ENCODE peak calls at places on chromosomes 13 and 19, in five cellular contexts. One of them, this sample, is unnamed.

GRCh38 chr13:76210262-76210661 is 574.1 kb downstream of the LMO7 start:
- DNase-seq in cardiac fibroblast: peak; percentile 2
- DNase-seq in H9: no peak
- DNase-seq in heart right ventricle: peak; percentile 31
- DNase-seq in colonic mucosa: no peak
- DNase-seq in this sample: no peak

GRCh38 chr13:94678845-94679244 is 33.5 kb downstream of the SOX21 start:
- DNase-seq in heart right ventricle: no peak
- DNase-seq in cardiac fibroblast: no peak
- DNase-seq in colonic mucosa: no peak
- DNase-seq in H9: no peak
- DNase-seq in this sample: no peak

GRCh38 chr19:8517551-8518442 is 3.8 kb upstream of the ZNF414 start:
- DNase-seq in H9: no peak
- DNase-seq in colonic mucosa: no peak
- DNase-seq in heart right ventricle: no peak
- DNase-seq in cardiac fibroblast: peak; percentile 84
- DNase-seq in this sample: no peak

GRCh38 chr13:37138169-37138568 is 32.7 kb upstream of the CSNK1A1L start:
- DNase-seq in colonic mucosa: no peak
- DNase-seq in heart right ventricle: no peak
- DNase-seq in H9: peak; percentile 43
- DNase-seq in cardiac fibroblast: peak; percentile 41
- DNase-seq in this sample: no peak

GRCh38 chr13:107329991-107330390 is 762.1 kb upstream of the ARGLU1 start:
- DNase-seq in colonic mucosa: no peak
- DNase-seq in H9: no peak
- DNase-seq in cardiac fibroblast: no peak
- DNase-seq in heart right ventricle: no peak
- DNase-seq in this sample: no peak

GRCh38 chr13:74200081-74200480 is 65.9 kb upstream of the KLF12 start:
- DNase-seq in heart right ventricle: no peak
- DNase-seq in colonic mucosa: no peak
- DNase-seq in cardiac fibroblast: no peak
- DNase-seq in H9: no peak
- DNase-seq in this sample: no peak

GRCh38 chr19:40143612-40144011 is 47.6 kb upstream of the MAP3K10 start:
- DNase-seq in colonic mucosa: no peak
- DNase-seq in heart right ventricle: peak; percentile 20
- DNase-seq in cardiac fibroblast: no peak
- DNase-seq in H9: no peak
- DNase-seq in this sample: no peak

GRCh38 chr19:49952475-49952829 is 8.5 kb downstream of the SIGLEC11 start:
- DNase-seq in colonic mucosa: no peak
- DNase-seq in heart right ventricle: no peak
- DNase-seq in cardiac fibroblast: no peak
- DNase-seq in H9: no peak
- DNase-seq in this sample: no peak

GRCh38 chr13:24167666-24168391 is 7.3 kb downstream of the SPATA13 start:
- DNase-seq in colonic mucosa: no peak
- DNase-seq in H9: no peak
- DNase-seq in heart right ventricle: no peak
- DNase-seq in cardiac fibroblast: no peak
- DNase-seq in this sample: no peak

GRCh38 chr19:38912600-38913514 is 871 bp upstream of the CCER2 start:
- DNase-seq in cardiac fibroblast: no peak
- DNase-seq in heart right ventricle: no peak
- DNase-seq in colonic mucosa: no peak
- DNase-seq in H9: no peak
- DNase-seq in this sample: no peak

GRCh38 chr19:36605101-36605838 is at the start of gene ZNF382:
- DNase-seq in heart right ventricle: peak; percentile 87
- DNase-seq in cardiac fibroblast: peak; percentile 69
- DNase-seq in H9: peak; percentile 64
- DNase-seq in colonic mucosa: peak; percentile 63
- DNase-seq in this sample: peak; percentile 93

GRCh38 chr19:38666662-38667448 is 19.4 kb downstream of the ACTN4 start:
- DNase-seq in colonic mucosa: no peak
- DNase-seq in H9: no peak
- DNase-seq in cardiac fibroblast: peak; percentile 85
- DNase-seq in heart right ventricle: no peak
- DNase-seq in this sample: no peak

GRCh38 chr13:99812611-99813010 is 159.0 kb downstream of the ZIC5 start:
- DNase-seq in heart right ventricle: no peak
- DNase-seq in cardiac fibroblast: no peak
- DNase-seq in H9: no peak
- DNase-seq in colonic mucosa: no peak
- DNase-seq in this sample: no peak

GRCh38 chr13:110938662-110939421 is 24.0 kb upstream of the ANKRD10 start:
- DNase-seq in colonic mucosa: no peak
- DNase-seq in H9: no peak
- DNase-seq in cardiac fibroblast: no peak
- DNase-seq in heart right ventricle: no peak
- DNase-seq in this sample: no peak

GRCh38 chr13:21243045-21243842 is 66.8 kb downstream of the MRPL57 start:
- DNase-seq in cardiac fibroblast: no peak
- DNase-seq in heart right ventricle: no peak
- DNase-seq in colonic mucosa: no peak
- DNase-seq in H9: no peak
- DNase-seq in this sample: no peak

GRCh38 chr13:74767031-74767430 is 632.8 kb upstream of the KLF12 start:
- DNase-seq in cardiac fibroblast: peak; percentile 75
- DNase-seq in colonic mucosa: no peak
- DNase-seq in H9: no peak
- DNase-seq in heart right ventricle: no peak
- DNase-seq in this sample: no peak

GRCh38 chr13:111461445-111462149 is 141.2 kb downstream of the TEX29 start:
- DNase-seq in H9: no peak
- DNase-seq in cardiac fibroblast: no peak
- DNase-seq in colonic mucosa: no peak
- DNase-seq in heart right ventricle: no peak
- DNase-seq in this sample: no peak

GRCh38 chr19:35040826-35041547 is 534 bp upstream of the HPN start:
- DNase-seq in heart right ventricle: peak; percentile 93
- DNase-seq in cardiac fibroblast: peak; percentile 80
- DNase-seq in H9: peak; percentile 87
- DNase-seq in colonic mucosa: peak; percentile 82
- DNase-seq in this sample: peak; percentile 63

GRCh38 chr19:53365899-53366493 is 491 bp downstream of the ZNF525 start:
- DNase-seq in cardiac fibroblast: peak; percentile 17
- DNase-seq in H9: no peak
- DNase-seq in colonic mucosa: peak; percentile 44
- DNase-seq in heart right ventricle: peak; percentile 24
- DNase-seq in this sample: peak; percentile 41

GRCh38 chr19:53365134-53365898 is at the start of gene ZNF525:
- DNase-seq in H9: peak; percentile 94
- DNase-seq in cardiac fibroblast: peak; percentile 80
- DNase-seq in colonic mucosa: peak; percentile 96
- DNase-seq in heart right ventricle: peak; percentile 91
- DNase-seq in this sample: peak; percentile 94
- TF ChIP-seq CTCF in H9: peak; percentile 42
- TF ChIP-seq CTCF in cardiac fibroblast: no peak
- TF ChIP-seq CTCF in colonic mucosa: peak; percentile 49
- TF ChIP-seq CTCF in heart right ventricle: peak; percentile 35
- TF ChIP-seq CTCF in this sample: peak; percentile 66

GRCh38 chr19:13053761-13054604 is 48.7 kb downstream of the LYL1 start:
- DNase-seq in cardiac fibroblast: peak; percentile 98
- DNase-seq in heart right ventricle: peak; percentile 93
- DNase-seq in colonic mucosa: peak; percentile 70
- DNase-seq in H9: no peak
- DNase-seq in this sample: peak; percentile 44

GRCh38 chr19:13052447-13053232 is 50.0 kb downstream of the LYL1 start:
- DNase-seq in H9: no peak
- DNase-seq in heart right ventricle: no peak
- DNase-seq in colonic mucosa: no peak
- DNase-seq in cardiac fibroblast: no peak
- DNase-seq in this sample: no peak

GRCh38 chr19:13054605-13055212 is 47.9 kb downstream of the LYL1 start:
- DNase-seq in H9: no peak
- DNase-seq in cardiac fibroblast: no peak
- DNase-seq in heart right ventricle: no peak
- DNase-seq in colonic mucosa: no peak
- DNase-seq in this sample: no peak

GRCh38 chr19:13051581-13052165 is 51.0 kb downstream of the LYL1 start:
- DNase-seq in colonic mucosa: peak; percentile 84
- DNase-seq in H9: peak; percentile 89
- DNase-seq in cardiac fibroblast: peak; percentile 52
- DNase-seq in heart right ventricle: peak; percentile 67
- DNase-seq in this sample: peak; percentile 83

DNA sequence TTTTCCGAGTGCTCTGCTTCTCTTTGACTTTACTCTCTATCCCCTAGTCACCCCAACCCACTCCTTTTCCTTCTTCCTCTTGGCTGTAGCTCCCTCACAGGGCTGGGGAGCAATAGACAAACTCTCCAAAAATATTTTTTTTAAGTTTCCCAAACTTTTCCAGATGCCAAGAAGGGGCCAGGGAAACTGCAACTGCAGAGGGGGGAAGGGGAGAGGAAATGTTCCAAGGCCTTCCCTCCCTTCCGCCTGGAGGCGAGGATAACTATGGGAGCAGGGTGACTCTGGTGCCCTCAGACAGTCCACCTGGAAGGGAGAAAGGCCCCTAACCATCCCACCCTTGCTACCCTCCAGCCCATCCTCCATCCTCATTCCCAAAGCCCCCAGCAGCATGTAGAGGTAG is 49.4 kb downstream of the LYL1 start:
- DNase-seq in cardiac fibroblast: peak; percentile 80
- DNase-seq in colonic mucosa: no peak
- DNase-seq in heart right ventricle: no peak
- DNase-seq in H9: no peak
- DNase-seq in this sample: no peak
- TF ChIP-seq CTCF in cardiac fibroblast: no peak
- TF ChIP-seq CTCF in colonic mucosa: no peak
- TF ChIP-seq CTCF in heart right ventricle: no peak
- TF ChIP-seq CTCF in H9: no peak
- TF ChIP-seq CTCF in this sample: no peak

DNA sequence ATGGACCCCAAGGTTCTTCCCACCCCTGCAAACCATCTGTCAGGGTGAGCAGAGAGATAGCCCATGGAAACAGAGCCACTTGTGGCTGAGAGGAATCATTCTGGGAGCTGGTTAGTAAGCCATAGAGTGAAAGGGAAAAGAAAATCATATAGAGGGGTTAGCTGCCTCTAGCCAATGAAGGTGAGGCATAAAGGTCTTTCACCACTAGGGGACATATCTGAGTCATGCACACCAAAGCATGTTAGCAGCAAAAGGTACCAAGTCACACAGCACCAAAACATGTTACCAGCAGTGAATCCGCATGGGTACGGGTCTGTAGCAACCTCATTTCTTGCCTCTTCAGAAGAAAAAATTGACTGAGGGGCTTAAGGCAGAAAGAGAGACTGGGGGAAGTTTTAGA is 76.7 kb upstream of the ZNF43 start:
- DNase-seq in colonic mucosa: no peak
- DNase-seq in heart right ventricle: no peak
- DNase-seq in cardiac fibroblast: no peak
- DNase-seq in H9: no peak
- DNase-seq in this sample: no peak
- TF ChIP-seq CTCF in colonic mucosa: no peak
- TF ChIP-seq CTCF in heart right ventricle: no peak
- TF ChIP-seq CTCF in cardiac fibroblast: no peak
- TF ChIP-seq CTCF in H9: no peak
- TF ChIP-seq CTCF in this sample: no peak

GRCh38 chr19:6999938-7000732 is 21.1 kb downstream of the MBD3L2B start:
- DNase-seq in cardiac fibroblast: no peak
- DNase-seq in heart right ventricle: no peak
- DNase-seq in colonic mucosa: no peak
- DNase-seq in H9: no peak
- DNase-seq in this sample: no peak

GRCh38 chr19:7006305-7006704 is 14.9 kb downstream of the MBD3L2B start:
- DNase-seq in cardiac fibroblast: no peak
- DNase-seq in heart right ventricle: no peak
- DNase-seq in H9: no peak
- DNase-seq in colonic mucosa: no peak
- DNase-seq in this sample: no peak

GRCh38 chr19:7007859-7008258 is 13.4 kb downstream of the MBD3L2B start:
- DNase-seq in H9: no peak
- DNase-seq in colonic mucosa: no peak
- DNase-seq in cardiac fibroblast: no peak
- DNase-seq in heart right ventricle: no peak
- DNase-seq in this sample: no peak

GRCh38 chr19:7000816-7001215 is 20.4 kb downstream of the MBD3L2B start:
- DNase-seq in H9: no peak
- DNase-seq in colonic mucosa: no peak
- DNase-seq in cardiac fibroblast: no peak
- DNase-seq in heart right ventricle: no peak
- DNase-seq in this sample: no peak

GRCh38 chr19:7004313-7004931 is 16.8 kb downstream of the MBD3L2B start:
- DNase-seq in heart right ventricle: no peak
- DNase-seq in H9: no peak
- DNase-seq in colonic mucosa: no peak
- DNase-seq in cardiac fibroblast: no peak
- DNase-seq in this sample: no peak
- TF ChIP-seq CTCF in heart right ventricle: no peak
- TF ChIP-seq CTCF in H9: peak; percentile 77
- TF ChIP-seq CTCF in colonic mucosa: peak; percentile 86
- TF ChIP-seq CTCF in cardiac fibroblast: no peak
- TF ChIP-seq CTCF in this sample: peak; percentile 85

GRCh38 chr19:10964903-10965302 is 4.1 kb downstream of the SMARCA4 start:
- DNase-seq in cardiac fibroblast: no peak
- DNase-seq in heart right ventricle: no peak
- DNase-seq in colonic mucosa: no peak
- DNase-seq in H9: no peak
- DNase-seq in this sample: no peak
- TF ChIP-seq CTCF in cardiac fibroblast: no peak
- TF ChIP-seq CTCF in heart right ventricle: no peak
- TF ChIP-seq CTCF in colonic mucosa: no peak
- TF ChIP-seq CTCF in H9: peak; percentile 55
- TF ChIP-seq CTCF in this sample: no peak

GRCh38 chr19:56748443-56748842 is 76.9 kb upstream of the ZNF835 start:
- DNase-seq in H9: no peak
- DNase-seq in colonic mucosa: no peak
- DNase-seq in cardiac fibroblast: peak; percentile 32
- DNase-seq in heart right ventricle: no peak
- DNase-seq in this sample: no peak
- TF ChIP-seq CTCF in H9: peak; percentile 43
- TF ChIP-seq CTCF in colonic mucosa: no peak
- TF ChIP-seq CTCF in cardiac fibroblast: peak; percentile 22
- TF ChIP-seq CTCF in heart right ventricle: peak; percentile 69
- TF ChIP-seq CTCF in this sample: peak; percentile 35

GRCh38 chr19:33397536-33398360 is 24.2 kb downstream of the CEBPG start:
- DNase-seq in colonic mucosa: no peak
- DNase-seq in H9: peak; percentile 68
- DNase-seq in heart right ventricle: no peak
- DNase-seq in cardiac fibroblast: no peak
- DNase-seq in this sample: peak; percentile 46
- TF ChIP-seq CTCF in colonic mucosa: no peak
- TF ChIP-seq CTCF in H9: peak; percentile 66
- TF ChIP-seq CTCF in heart right ventricle: peak; percentile 17
- TF ChIP-seq CTCF in cardiac fibroblast: peak; percentile 28
- TF ChIP-seq CTCF in this sample: peak; percentile 25

GRCh38 chr19:2952953-2953481 is 8.2 kb upstream of the ZNF77 start:
- DNase-seq in H9: no peak
- DNase-seq in colonic mucosa: peak; percentile 83
- DNase-seq in heart right ventricle: no peak
- DNase-seq in cardiac fibroblast: peak; percentile 32
- DNase-seq in this sample: no peak
- TF ChIP-seq CTCF in H9: peak; percentile 21
- TF ChIP-seq CTCF in colonic mucosa: no peak
- TF ChIP-seq CTCF in heart right ventricle: no peak
- TF ChIP-seq CTCF in cardiac fibroblast: no peak
- TF ChIP-seq CTCF in this sample: no peak

GRCh38 chr19:56301152-56301551 is 13.5 kb downstream of the ZSCAN5A start:
- DNase-seq in colonic mucosa: no peak
- DNase-seq in heart right ventricle: no peak
- DNase-seq in H9: no peak
- DNase-seq in cardiac fibroblast: peak; percentile 7
- DNase-seq in this sample: no peak
- TF ChIP-seq CTCF in colonic mucosa: no peak
- TF ChIP-seq CTCF in heart right ventricle: no peak
- TF ChIP-seq CTCF in H9: peak; percentile 36
- TF ChIP-seq CTCF in cardiac fibroblast: peak; percentile 11
- TF ChIP-seq CTCF in this sample: peak; percentile 24

This sample was measured in glutamatergic neuron.